ENCODE peak calls at places on chromosomes 1 and 21, in nine cellular contexts. One of them, this sample, is unnamed.

GRCh38 chr21:35266546-35266945 is 217.4 kb upstream of the RUNX1 start:
- DNase-seq in GM19239: no peak
- DNase-seq in mesenteric fat pad: no peak
- DNase-seq in CD8-positive, alpha-beta memory T cell: no peak
- DNase-seq in IMR-90: no peak
- DNase-seq in PC-9: no peak
- DNase-seq in C1 segment of cervical spinal cord: no peak
- DNase-seq in amniotic stem cell: no peak
- DNase-seq in fibroblast of pulmonary artery: no peak
- DNase-seq in this sample: no peak

GRCh38 chr1:117011334-117011733 is 9.8 kb downstream of the CD101 start:
- DNase-seq in fibroblast of pulmonary artery: no peak
- DNase-seq in amniotic stem cell: no peak
- DNase-seq in mesenteric fat pad: no peak
- DNase-seq in PC-9: no peak
- DNase-seq in GM19239: no peak
- DNase-seq in C1 segment of cervical spinal cord: no peak
- DNase-seq in IMR-90: no peak
- DNase-seq in CD8-positive, alpha-beta memory T cell: no peak
- DNase-seq in this sample: no peak

GRCh38 chr1:156591181-156591431 is 470 bp upstream of the NAXE start:
- DNase-seq in amniotic stem cell: no peak
- DNase-seq in IMR-90: no peak
- DNase-seq in CD8-positive, alpha-beta memory T cell: no peak
- DNase-seq in GM19239: no peak
- DNase-seq in mesenteric fat pad: no peak
- DNase-seq in PC-9: no peak
- DNase-seq in C1 segment of cervical spinal cord: no peak
- DNase-seq in fibroblast of pulmonary artery: no peak
- DNase-seq in this sample: no peak

GRCh38 chr1:228849011-228849541 is 113.8 kb downstream of the RHOU start:
- DNase-seq in mesenteric fat pad: no peak
- DNase-seq in fibroblast of pulmonary artery: no peak
- DNase-seq in GM19239: no peak
- DNase-seq in PC-9: no peak
- DNase-seq in C1 segment of cervical spinal cord: no peak
- DNase-seq in IMR-90: no peak
- DNase-seq in CD8-positive, alpha-beta memory T cell: no peak
- DNase-seq in amniotic stem cell: no peak
- DNase-seq in this sample: no peak

GRCh38 chr1:100896481-100896982 is 642 bp downstream of the SLC30A7 start:
- DNase-seq in amniotic stem cell: peak; percentile 22
- DNase-seq in mesenteric fat pad: no peak
- DNase-seq in fibroblast of pulmonary artery: peak; percentile 62
- DNase-seq in C1 segment of cervical spinal cord: peak; percentile 37
- DNase-seq in CD8-positive, alpha-beta memory T cell: peak; percentile 58
- DNase-seq in GM19239: no peak
- DNase-seq in PC-9: peak; percentile 33
- DNase-seq in IMR-90: peak; percentile 65
- DNase-seq in this sample: peak; percentile 62

GRCh38 chr1:71526824-71527223 is 446.0 kb upstream of the ZRANB2 start:
- DNase-seq in C1 segment of cervical spinal cord: no peak
- DNase-seq in PC-9: no peak
- DNase-seq in amniotic stem cell: no peak
- DNase-seq in IMR-90: no peak
- DNase-seq in CD8-positive, alpha-beta memory T cell: no peak
- DNase-seq in mesenteric fat pad: no peak
- DNase-seq in fibroblast of pulmonary artery: no peak
- DNase-seq in GM19239: no peak
- DNase-seq in this sample: no peak

GRCh38 chr1:151968058-151968457 is 25.6 kb downstream of the S100A10 start:
- DNase-seq in C1 segment of cervical spinal cord: no peak
- DNase-seq in amniotic stem cell: no peak
- DNase-seq in CD8-positive, alpha-beta memory T cell: peak; percentile 30
- DNase-seq in mesenteric fat pad: no peak
- DNase-seq in PC-9: no peak
- DNase-seq in IMR-90: peak; percentile 41
- DNase-seq in GM19239: peak; percentile 17
- DNase-seq in fibroblast of pulmonary artery: peak; percentile 65
- DNase-seq in this sample: peak; percentile 55

GRCh38 chr1:211654838-211655787 is 20.3 kb downstream of the NEK2 start:
- DNase-seq in C1 segment of cervical spinal cord: peak; percentile 61
- DNase-seq in CD8-positive, alpha-beta memory T cell: peak; percentile 68
- DNase-seq in mesenteric fat pad: no peak
- DNase-seq in amniotic stem cell: peak; percentile 74
- DNase-seq in PC-9: peak; percentile 85
- DNase-seq in fibroblast of pulmonary artery: peak; percentile 92
- DNase-seq in GM19239: peak; percentile 41
- DNase-seq in IMR-90: peak; percentile 84
- DNase-seq in this sample: peak; percentile 74

GRCh38 chr1:225744745-225745144 is 32.9 kb upstream of the SRP9 start:
- DNase-seq in IMR-90: no peak
- DNase-seq in amniotic stem cell: no peak
- DNase-seq in PC-9: no peak
- DNase-seq in GM19239: no peak
- DNase-seq in CD8-positive, alpha-beta memory T cell: no peak
- DNase-seq in fibroblast of pulmonary artery: no peak
- DNase-seq in mesenteric fat pad: no peak
- DNase-seq in C1 segment of cervical spinal cord: no peak
- DNase-seq in this sample: no peak

This sample was measured in GM20000.